ENCODE peak calls at places on chromosomes 3 and 15, in four cellular contexts. A is right lobe of liver; N is NCI-H2081; T is activated CD4-positive, alpha-beta T cell treated with anti-CD3 and anti-CD28 coated beads for 24 hours. J is an unnamed sample.

GRCh38 chr3:47643092-47643491 is 64.4 kb upstream of the CSPG5 start:
- DNase-seq in A (no peak), N (no peak), T (no peak), J (no peak)

GRCh38 chr15:72117448-72117697 is 577 bp downstream of the MYO9A start:
- DNase-seq in A (peak), N (no peak), T (peak), J (peak)

GRCh38 chr15:96606617-96607016 is 276.1 kb downstream of the NR2F2 start:
- DNase-seq in A (no peak), N (no peak), T (no peak), J (no peak)

GRCh38 chr15:92733934-92734521 is 78.5 kb upstream of the FAM174B start:
- DNase-seq in A (no peak), N (peak), T (no peak), J (no peak)

GRCh38 chr15:71588746-71589145 is 221.6 kb upstream of the NR2E3 start:
- DNase-seq in A (no peak), N (no peak), T (no peak), J (no peak)

GRCh38 chr3:125916376-125916978 is 52.5 kb upstream of the ROPN1B start:
- DNase-seq in A (no peak), N (peak), T (peak), J (no peak)

GRCh38 chr15:42788725-42789124 is 51.8 kb upstream of the CDAN1 start:
- DNase-seq in A (no peak), N (no peak), T (no peak), J (no peak)

GRCh38 chr3:160227389-160227788 is 2.2 kb downstream of the C3orf80 start:
- DNase-seq in A (no peak), N (no peak), T (no peak), J (no peak)

GRCh38 chr15:45884289-45884688 is 249.5 kb downstream of the SQOR start:
- DNase-seq in A (no peak), N (peak), T (no peak), J (no peak)